ENCODE peak calls at places on chromosome 13, in five cellular contexts. F is NCI-H748 treated with DMSO at 0.1 percent for 48 hours; T is CD4-positive, alpha-beta T cell; V is activated CD8-positive, alpha-beta memory T cell treated with anti-CD3 and anti-CD28 coated beads for 4 hours; J is head of caudate nucleus. K is an unnamed sample.

GRCh38 chr13:82848766-82849165 is 1033.5 kb downstream of the SLITRK1 start:
- DNase-seq in V (no peak), T (no peak), J (no peak), F (no peak), K (no peak)

GRCh38 chr13:109159650-109160309 is 530.4 kb downstream of the MYO16 start:
- DNase-seq in T (no peak), J (no peak), F (no peak), V (no peak), K (no peak)

GRCh38 chr13:107790360-107790759 is 425.0 kb downstream of the LIG4 start:
- DNase-seq in F (no peak), V (no peak), T (no peak), J (no peak), K (no peak)

GRCh38 chr13:90416519-90416918 is 931.0 kb upstream of the MIR17HG start:
- DNase-seq in F (no peak), V (no peak), J (no peak), T (no peak), K (peak; percentile 42)

GRCh38 chr13:100767192-100767591 is 92.6 kb upstream of the TMTC4 start:
- DNase-seq in J (no peak), T (no peak), V (no peak), F (no peak), K (no peak)

GRCh38 chr13:112908342-112908741 is 60.7 kb upstream of the MCF2L start:
- DNase-seq in V (no peak), F (no peak), T (no peak), J (peak; percentile 1), K (peak; percentile 49)

GRCh38 chr13:42477588-42478190 is 96.3 kb upstream of the TNFSF11 start:
- DNase-seq in T (no peak), F (no peak), J (peak; percentile 18), V (no peak), K (no peak)

GRCh38 chr13:111458739-111459138 is 138.3 kb downstream of the TEX29 start:
- DNase-seq in T (no peak), J (peak; percentile 12), F (no peak), V (no peak), K (no peak)

GRCh38 chr13:73417012-73417615 is 358.3 kb downstream of the KLF5 start:
- DNase-seq in T (no peak), V (no peak), F (peak; percentile 36), J (no peak), K (no peak)

GRCh38 chr13:23462815-23463559 is 29.5 kb upstream of the SACS start:
- DNase-seq in F (no peak), T (no peak), J (no peak), V (no peak), K (no peak)

GRCh38 chr13:102680133-102680717 is 14.6 kb downstream of the METTL21C start:
- DNase-seq in T (no peak), F (no peak), V (no peak), J (no peak), K (no peak)

GRCh38 chr13:98576215-98576945 is 527 bp downstream of the STK24 start:
- DNase-seq in F (peak; percentile 17), V (no peak), T (peak; percentile 26), J (peak; percentile 43), K (peak; percentile 38)

GRCh38 chr13:46124967-46125933 is 20.4 kb upstream of the CPB2 start:
- DNase-seq in T (no peak), J (no peak), F (no peak), V (no peak), K (no peak)

GRCh38 chr13:48493076-48493765 is 39.7 kb downstream of the RCBTB2 start:
- DNase-seq in F (no peak), V (no peak), J (no peak), T (no peak), K (no peak)

GRCh38 chr13:32911506-32911905 is 104.7 kb upstream of the KL start:
- DNase-seq in V (no peak), F (peak; percentile 85), T (no peak), J (peak; percentile 45), K (no peak)

GRCh38 chr13:75581874-75582640 is 32.5 kb downstream of the UCHL3 start:
- DNase-seq in V (no peak), J (no peak), T (no peak), F (no peak), K (no peak)

GRCh38 chr13:30255696-30256095 is 51.7 kb downstream of the KATNAL1 start:
- DNase-seq in V (no peak), T (no peak), F (no peak), J (no peak), K (no peak)

GRCh38 chr13:113298001-113298945 is 1.2 kb downstream of the LAMP1 start:
- DNase-seq in J (no peak), V (no peak), T (no peak), F (no peak), K (no peak)

GRCh38 chr13:70964124-70964523 is 855.9 kb upstream of the KLHL1 start:
- DNase-seq in V (no peak), T (no peak), F (no peak), J (no peak), K (no peak)

GRCh38 chr13:52845766-52846566 is 2.5 kb downstream of the PCDH8 start:
- DNase-seq in F (peak; percentile 40), V (no peak), J (peak; percentile 66), T (no peak), K (no peak)

GRCh38 chr13:59358014-59358413 is 805.7 kb downstream of the DIAPH3 start:
- DNase-seq in T (no peak), V (no peak), F (no peak), J (no peak), K (no peak)

GRCh38 chr13:66200555-66200954 is 1029.6 kb downstream of the PCDH9 start:
- DNase-seq in V (no peak), F (no peak), T (no peak), J (no peak), K (no peak)

GRCh38 chr13:47310376-47310775 is 413.5 kb upstream of the HTR2A start:
- DNase-seq in T (no peak), J (no peak), V (no peak), F (peak; percentile 61), K (no peak)

GRCh38 chr13:100521912-100522490 is 66.6 kb downstream of the GGACT start:
- DNase-seq in F (no peak), T (no peak), J (no peak), V (no peak), K (peak; percentile 73)

GRCh38 chr13:76968041-76968440 is 19.7 kb downstream of the ACOD1 start:
- DNase-seq in V (no peak), J (no peak), T (no peak), F (no peak), K (no peak)

GRCh38 chr13:83753912-83754624 is 128.2 kb downstream of the SLITRK1 start:
- DNase-seq in F (no peak), J (no peak), V (no peak), T (no peak), K (no peak)

GRCh38 chr13:98822238-98822606 is 69.8 kb upstream of the SLC15A1 start:
- DNase-seq in V (no peak), T (no peak), J (no peak), F (no peak), K (no peak)

GRCh38 chr13:46184277-46184699 is 2.3 kb upstream of the LCP1 start:
- DNase-seq in T (peak; percentile 62), F (peak; percentile 33), J (peak; percentile 33), V (peak; percentile 64), K (no peak)